ENCODE peak calls at places on chromosomes 13 and 19, in seven cellular contexts. D is PC-3, P is HCT116, B is GM23248, U is GM23338, I is hepatocyte, R is MM.1S. Q is an unnamed sample.
A peak's percentile ranks its signal among the peaks of the same experiment; 100 is the strongest.

GRCh38 chr13:91141619-91142061 is 205.8 kb upstream of the MIR17HG start:
- DNase-seq in B (no peak), I (no peak), D (no peak), P (no peak), U (no peak), R (no peak), Q (no peak)

GRCh38 chr19:37943480-37943879 is 36.5 kb downstream of the SIPA1L3 start:
- DNase-seq in U (no peak), I (peak; percentile 79), R (no peak), P (no peak), B (no peak), D (no peak), Q (no peak)

GRCh38 chr19:5559804-5560133 is 8.0 kb downstream of the TINCR start:
- DNase-seq in D (no peak), R (no peak), P (no peak), I (no peak), U (no peak), B (no peak), Q (no peak)

GRCh38 chr13:24489721-24490120 is 22.9 kb downstream of the PARP4 start:
- DNase-seq in R (no peak), I (no peak), D (no peak), U (no peak), B (no peak), P (no peak), Q (no peak)

GRCh38 chr19:31214086-31214485 is 135.2 kb downstream of the TSHZ3 start:
- DNase-seq in R (peak; percentile 37), B (peak; percentile 100), I (peak; percentile 73), D (peak; percentile 80), U (no peak), P (no peak), Q (no peak)

GRCh38 chr19:50486823-50487515 is 10.3 kb upstream of the GARIN5A start:
- DNase-seq in I (no peak), D (peak; percentile 83), P (peak; percentile 80), R (peak; percentile 37), B (peak; percentile 43), U (peak; percentile 97), Q (peak; percentile 68)

GRCh38 chr19:41439441-41440222 is at the start of gene DMAC2:
- DNase-seq in B (peak; percentile 100), D (peak; percentile 97), U (peak; percentile 100), R (peak; percentile 99), P (peak; percentile 99), I (peak; percentile 99), Q (peak; percentile 99)

GRCh38 chr19:33780746-33781145 is 15.9 kb upstream of the KCTD15 start:
- DNase-seq in D (no peak), I (no peak), B (peak; percentile 44), R (no peak), P (no peak), U (no peak), Q (no peak)

GRCh38 chr19:8526345-8527062 is 12.5 kb upstream of the ZNF414 start:
- DNase-seq in R (peak; percentile 73), I (peak; percentile 96), D (peak; percentile 95), B (peak; percentile 98), U (peak; percentile 97), P (peak; percentile 75), Q (peak; percentile 96)

GRCh38 chr13:82772802-82773201 is 1109.5 kb downstream of the SLITRK1 start:
- DNase-seq in I (no peak), P (no peak), R (no peak), D (peak; percentile 48), B (peak; percentile 32), U (no peak), Q (no peak)

GRCh38 chr19:47895165-47895782 is 9.2 kb upstream of the SULT2A1 start:
- DNase-seq in D (no peak), R (no peak), B (no peak), I (no peak), U (no peak), P (no peak), Q (no peak)

GRCh38 chr13:97015661-97016350 is 21.5 kb upstream of the OXGR1 start:
- DNase-seq in R (peak; percentile 55), U (no peak), P (no peak), B (peak; percentile 6), D (no peak), I (no peak), Q (no peak)

GRCh38 chr13:45623516-45624090 is 8.1 kb upstream of the ERICH6B start:
- DNase-seq in D (peak; percentile 45), U (peak; percentile 48), I (no peak), B (peak; percentile 51), P (peak; percentile 33), R (no peak), Q (peak; percentile 47)

GRCh38 chr19:52592301-52592700 is 22.2 kb downstream of the ZNF701 start:
- DNase-seq in P (no peak), I (no peak), R (no peak), B (peak; percentile 12), U (no peak), D (no peak), Q (no peak)

GRCh38 chr13:73231456-73231855 is 172.7 kb downstream of the KLF5 start:
- DNase-seq in D (no peak), U (no peak), I (no peak), P (no peak), B (no peak), R (no peak), Q (no peak)

DNA sequence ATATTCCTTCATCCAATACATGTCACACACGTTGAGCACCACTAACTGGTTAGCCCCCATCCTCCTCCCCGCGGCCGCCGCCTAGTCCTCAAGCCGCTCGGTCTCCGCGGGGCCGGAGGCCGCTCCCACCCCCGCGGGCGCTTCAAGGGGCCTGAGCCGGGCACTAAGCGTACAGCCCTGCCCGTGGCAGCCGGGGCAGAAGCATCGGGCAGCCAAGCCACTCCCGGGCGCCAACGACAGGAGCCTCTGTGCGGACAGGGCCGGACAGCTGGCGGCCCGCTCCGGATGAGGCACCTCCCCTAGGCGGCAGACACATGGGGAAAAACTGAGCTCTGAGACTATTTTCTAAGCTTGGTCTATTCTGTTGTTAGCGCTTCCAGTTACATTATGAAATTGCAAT is 2.8 kb upstream of the ZNF543 start:
- DNase-seq in B (peak; percentile 43), R (no peak), U (peak; percentile 66), I (no peak), D (no peak), P (no peak), Q (peak; percentile 30)
- H2AFZ ChIP-seq in B (peak overlapping the region; percentile 78), R (no peak overlapping the region), U (peak overlapping the region; percentile 86), I (no peak overlapping the region), D (no peak overlapping the region), P (no peak overlapping the region), Q (peak overlapping the region; percentile 43)

DNA sequence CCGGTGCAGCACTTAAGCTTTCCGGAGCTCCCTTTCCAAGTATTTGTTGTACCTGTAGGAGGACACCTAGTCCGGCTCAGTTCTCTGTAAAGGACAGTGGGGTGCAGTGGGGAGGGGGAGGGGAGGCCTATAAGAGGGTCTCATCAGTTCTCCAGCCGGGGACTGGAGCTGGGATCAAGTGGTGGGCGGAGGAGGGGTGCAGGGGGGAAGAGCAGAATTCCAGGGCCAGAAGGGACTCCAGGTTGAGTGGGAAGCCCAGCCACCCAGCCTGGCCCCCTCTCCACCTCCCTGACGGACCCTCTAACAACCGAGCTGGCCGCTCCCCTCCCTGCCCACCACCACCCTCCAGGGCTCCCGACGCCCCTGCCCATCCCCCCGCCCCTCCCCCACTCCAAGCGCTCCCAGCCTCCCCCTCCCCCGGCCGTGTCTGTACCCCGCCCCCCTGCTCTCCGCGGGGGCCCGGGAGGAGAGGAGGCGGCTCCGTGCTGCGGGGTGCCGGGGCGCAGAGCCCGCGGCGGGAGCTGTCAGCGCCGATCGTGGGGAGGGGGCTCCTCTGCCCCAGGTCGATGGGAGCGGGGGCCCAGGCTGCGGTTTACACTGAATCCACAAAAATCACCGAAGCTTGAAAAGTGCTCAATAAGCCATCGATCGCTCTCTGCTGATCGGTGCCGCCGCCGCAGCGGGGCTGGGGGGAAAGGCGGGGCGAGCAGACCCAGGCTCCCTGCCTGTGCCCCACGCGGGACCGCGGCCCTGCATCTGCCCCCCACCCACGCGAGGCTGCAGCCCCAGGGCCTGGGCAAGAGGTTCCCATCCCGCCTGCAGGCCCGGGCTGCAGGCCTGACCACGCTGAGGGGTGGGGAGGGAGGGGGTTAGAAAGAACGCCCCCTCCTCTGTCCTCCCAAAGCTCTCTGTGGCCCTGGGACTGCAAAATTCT is 34.7 kb upstream of the ONECUT3 start:
- DNase-seq in I (no peak), R (no peak), U (peak; percentile 54), P (no peak), B (no peak), D (no peak), Q (peak; percentile 56)
- TF ChIP-seq EZH2 in I (no peak), R (no peak), U (no peak), P (no peak), B (no peak), D (no peak), Q (no peak)

GRCh38 chr13:28320884-28321574 is 173.9 kb downstream of the FLT1 start:
- DNase-seq in I (no peak), B (no peak), P (no peak), U (no peak), R (no peak), D (peak; percentile 19), Q (no peak)
- TF ChIP-seq EZH2phosphoT487 in I (no peak), B (no peak), P (no peak), U (no peak), R (no peak), D (no peak), Q (no peak)

GRCh38 chr13:57552441-57552840 is 79.1 kb upstream of the PCDH17 start:
- DNase-seq in U (no peak), B (no peak), I (no peak), D (no peak), R (no peak), P (no peak), Q (no peak)
- H2AFZ ChIP-seq in U (peak overlapping the region; percentile 63), B (no peak overlapping the region), I (no peak overlapping the region), D (no peak overlapping the region), R (no peak overlapping the region), P (no peak overlapping the region), Q (peak overlapping the region; percentile 68)

GRCh38 chr19:36246006-36246391 is 31.1 kb downstream of the ZNF146 start:
- DNase-seq in P (no peak), R (no peak), U (no peak), B (peak; percentile 33), D (no peak), I (no peak), Q (no peak)
- TF ChIP-seq EZH2 in P (no peak), R (no peak), U (no peak), B (no peak), D (no peak), I (no peak), Q (no peak)

DNA sequence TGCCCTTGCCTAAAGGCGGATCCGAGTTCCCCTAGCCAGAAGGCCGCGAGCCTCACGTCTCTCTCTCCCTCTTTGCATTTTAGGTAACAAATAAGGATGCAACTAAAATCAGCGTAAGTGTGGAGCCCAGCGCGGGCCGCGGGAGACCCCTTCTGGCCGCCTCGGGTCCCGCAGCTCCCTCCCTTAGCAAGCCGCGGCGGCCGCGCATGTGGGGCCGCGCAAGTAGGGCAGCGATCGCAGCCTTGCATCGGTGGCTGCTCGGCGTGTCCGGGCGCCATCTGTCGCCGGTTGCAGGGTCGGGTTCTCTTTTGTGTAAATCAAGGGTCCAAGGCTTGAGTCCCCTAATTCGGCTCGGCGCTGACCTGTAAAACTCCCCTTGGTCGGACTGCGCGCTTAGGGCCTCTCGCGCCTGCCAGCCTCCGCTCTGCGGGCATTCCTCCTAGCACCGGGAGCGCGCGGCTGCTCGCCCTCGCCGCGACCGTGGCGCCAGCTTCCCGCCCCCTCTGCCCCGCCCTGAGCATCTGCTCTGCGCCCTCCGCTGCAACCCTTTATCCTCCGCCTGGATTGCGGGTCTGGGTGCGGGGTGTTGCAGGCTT is 2.7 kb downstream of the VSTM2B start:
- DNase-seq in D (peak; percentile 63), U (peak; percentile 90), P (peak; percentile 31), I (peak; percentile 88), B (peak; percentile 85), R (peak; percentile 54), Q (peak; percentile 95)
- TF ChIP-seq EZH2phosphoT487 in D (no peak), U (no peak), P (no peak), I (peak; percentile 5), B (no peak), R (no peak), Q (no peak)

GRCh38 chr19:21604941-21605548 is 99.6 kb downstream of the ZNF429 start:
- DNase-seq in P (no peak), D (no peak), I (no peak), B (peak; percentile 12), R (no peak), U (no peak), Q (no peak)
- H2AFZ ChIP-seq in P (no peak overlapping the region), D (peak overlapping the region; percentile 88), I (peak overlapping the region; percentile 52), B (peak overlapping the region; percentile 99), R (no peak overlapping the region), U (no peak overlapping the region), Q (no peak overlapping the region)